ENCODE peak calls at places on chromosome 1, in five cellular contexts. One of them, this sample, is unnamed.

GRCh38 chr1:163128282-163128681 is 59.1 kb downstream of the RGS4 start:
- DNase-seq in HepG2: no peak
- DNase-seq in sigmoid colon: no peak
- DNase-seq in stomach: no peak
- DNase-seq in GM23338: no peak
- DNase-seq in this sample: no peak

GRCh38 chr1:191284175-191284574 is 806.5 kb upstream of the BRINP3 start:
- DNase-seq in sigmoid colon: no peak
- DNase-seq in stomach: no peak
- DNase-seq in HepG2: no peak
- DNase-seq in GM23338: no peak
- DNase-seq in this sample: no peak

GRCh38 chr1:232974971-232975370 is 24.6 kb downstream of the NTPCR start:
- DNase-seq in sigmoid colon: no peak
- DNase-seq in stomach: no peak
- DNase-seq in HepG2: no peak
- DNase-seq in GM23338: no peak
- DNase-seq in this sample: no peak

GRCh38 chr1:92992066-92992465 is 30.8 kb upstream of the DIPK1A start:
- DNase-seq in sigmoid colon: no peak
- DNase-seq in HepG2: no peak
- DNase-seq in stomach: no peak
- DNase-seq in GM23338: no peak
- DNase-seq in this sample: no peak

GRCh38 chr1:167509587-167509986 is 8.7 kb downstream of the CD247 start:
- DNase-seq in sigmoid colon: no peak
- DNase-seq in stomach: no peak
- DNase-seq in GM23338: no peak
- DNase-seq in HepG2: no peak
- DNase-seq in this sample: no peak

GRCh38 chr1:87150143-87150542 is 178.5 kb upstream of the LMO4 start:
- DNase-seq in stomach: no peak
- DNase-seq in GM23338: no peak
- DNase-seq in sigmoid colon: no peak
- DNase-seq in HepG2: no peak
- DNase-seq in this sample: no peak

GRCh38 chr1:230746617-230747016 is 571 bp upstream of the CAPN9 start:
- DNase-seq in stomach: no peak
- DNase-seq in GM23338: no peak
- DNase-seq in HepG2: no peak
- DNase-seq in sigmoid colon: no peak
- DNase-seq in this sample: no peak

GRCh38 chr1:238257018-238257417 is 366.3 kb upstream of the ZP4 start:
- DNase-seq in sigmoid colon: no peak
- DNase-seq in stomach: no peak
- DNase-seq in HepG2: no peak
- DNase-seq in GM23338: no peak
- DNase-seq in this sample: no peak

GRCh38 chr1:115744876-115745275 is 23.6 kb downstream of the CASQ2 start:
- DNase-seq in sigmoid colon: no peak
- DNase-seq in GM23338: no peak
- DNase-seq in stomach: no peak
- DNase-seq in HepG2: no peak
- DNase-seq in this sample: no peak

GRCh38 chr1:164320780-164321683 is 238.0 kb upstream of the PBX1 start:
- DNase-seq in HepG2: no peak
- DNase-seq in GM23338: peak; percentile 77
- DNase-seq in sigmoid colon: peak; percentile 65
- DNase-seq in stomach: peak; percentile 28
- DNase-seq in this sample: no peak

GRCh38 chr1:64471218-64471719 is 1.3 kb downstream of the CACHD1 start:
- DNase-seq in sigmoid colon: peak; percentile 66
- DNase-seq in GM23338: peak; percentile 72
- DNase-seq in stomach: peak; percentile 43
- DNase-seq in HepG2: no peak
- DNase-seq in this sample: no peak

GRCh38 chr1:64864018-64864945 is 102.1 kb downstream of the JAK1 start:
- DNase-seq in GM23338: no peak
- DNase-seq in sigmoid colon: peak; percentile 80
- DNase-seq in stomach: peak; percentile 61
- DNase-seq in HepG2: no peak
- DNase-seq in this sample: peak; percentile 0

GRCh38 chr1:52424757-52425265 is 20.4 kb downstream of the PRPF38A start:
- DNase-seq in GM23338: no peak
- DNase-seq in sigmoid colon: no peak
- DNase-seq in stomach: no peak
- DNase-seq in HepG2: no peak
- DNase-seq in this sample: no peak

GRCh38 chr1:108896160-108897150 is 19.7 kb downstream of the GPSM2 start:
- DNase-seq in GM23338: peak; percentile 62
- DNase-seq in sigmoid colon: peak; percentile 82
- DNase-seq in stomach: no peak
- DNase-seq in HepG2: no peak
- DNase-seq in this sample: no peak

GRCh38 chr1:179059185-179059483 is 22.7 kb upstream of the TOR3A start:
- DNase-seq in HepG2: no peak
- DNase-seq in stomach: no peak
- DNase-seq in sigmoid colon: no peak
- DNase-seq in GM23338: no peak
- DNase-seq in this sample: no peak

GRCh38 chr1:33925586-33925985 is 61.7 kb downstream of the HMGB4 start:
- DNase-seq in stomach: no peak
- DNase-seq in sigmoid colon: no peak
- DNase-seq in HepG2: no peak
- DNase-seq in GM23338: no peak
- DNase-seq in this sample: no peak

GRCh38 chr1:20483833-20484525 is 2.0 kb downstream of the CAMK2N1 start:
- DNase-seq in sigmoid colon: no peak
- DNase-seq in stomach: no peak
- DNase-seq in GM23338: peak; percentile 69
- DNase-seq in HepG2: no peak
- DNase-seq in this sample: no peak

GRCh38 chr1:20481158-20481617 is 4.8 kb downstream of the CAMK2N1 start:
- DNase-seq in stomach: no peak
- DNase-seq in sigmoid colon: no peak
- DNase-seq in GM23338: no peak
- DNase-seq in HepG2: peak; percentile 69
- DNase-seq in this sample: no peak

GRCh38 chr1:20484526-20485462 is 1.2 kb downstream of the CAMK2N1 start:
- DNase-seq in sigmoid colon: peak; percentile 71
- DNase-seq in HepG2: no peak
- DNase-seq in stomach: no peak
- DNase-seq in GM23338: no peak
- DNase-seq in this sample: no peak

GRCh38 chr1:20481643-20482498 is 4.1 kb downstream of the CAMK2N1 start:
- DNase-seq in stomach: no peak
- DNase-seq in HepG2: peak; percentile 68
- DNase-seq in sigmoid colon: no peak
- DNase-seq in GM23338: no peak
- DNase-seq in this sample: no peak

GRCh38 chr1:20483098-20483832 is 2.7 kb downstream of the CAMK2N1 start:
- DNase-seq in GM23338: no peak
- DNase-seq in stomach: no peak
- DNase-seq in sigmoid colon: no peak
- DNase-seq in HepG2: peak; percentile 39
- DNase-seq in this sample: no peak
- H3K27me3 ChIP-seq in GM23338: peaks cover 70% of the 10 kb centered on the region
- H3K27me3 ChIP-seq in stomach: peaks cover 35% of the 10 kb centered on the region
- H3K27me3 ChIP-seq in sigmoid colon: no peaks in the 10 kb centered on the region
- H3K27me3 ChIP-seq in HepG2: no peaks in the 10 kb centered on the region
- H3K27me3 ChIP-seq in this sample: no peaks in the 10 kb centered on the region

DNA sequence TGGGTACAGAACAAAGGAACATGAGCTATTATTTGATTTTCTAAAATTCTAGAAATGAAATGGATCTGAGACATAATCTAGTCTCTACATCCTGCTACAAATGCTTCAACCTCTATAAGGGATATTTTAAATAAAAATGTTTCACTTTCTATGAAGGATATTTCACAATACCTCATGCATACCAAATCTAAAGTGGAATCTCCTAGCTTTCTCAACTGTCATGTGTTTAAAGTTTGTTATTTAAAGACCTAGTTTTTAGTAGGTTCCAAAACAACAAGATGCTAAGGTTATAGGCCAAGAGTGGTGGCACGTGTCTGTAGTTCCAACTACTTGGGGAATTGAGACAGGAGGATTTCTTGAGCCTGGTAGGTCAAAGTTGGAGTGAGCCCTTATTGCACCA is 47.6 kb downstream of the KDM5B start:
- DNase-seq in GM23338: no peak
- DNase-seq in HepG2: no peak
- DNase-seq in sigmoid colon: no peak
- DNase-seq in stomach: no peak
- DNase-seq in this sample: no peak
- H3K4me1 ChIP-seq in GM23338: no peaks in the 10 kb centered on the region
- H3K4me1 ChIP-seq in HepG2: no peaks in the 10 kb centered on the region
- H3K4me1 ChIP-seq in sigmoid colon: peaks cover 13% of the 10 kb centered on the region
- H3K4me1 ChIP-seq in stomach: no peaks in the 10 kb centered on the region
- H3K4me1 ChIP-seq in this sample: no peaks in the 10 kb centered on the region

GRCh38 chr1:48870596-48870995 is 93.9 kb upstream of the BEND5 start:
- DNase-seq in GM23338: peak; percentile 71
- DNase-seq in sigmoid colon: no peak
- DNase-seq in HepG2: no peak
- DNase-seq in stomach: no peak
- DNase-seq in this sample: no peak

GRCh38 chr1:48859429-48859828 is 82.7 kb upstream of the BEND5 start:
- DNase-seq in stomach: no peak
- DNase-seq in HepG2: no peak
- DNase-seq in GM23338: no peak
- DNase-seq in sigmoid colon: no peak
- DNase-seq in this sample: no peak

GRCh38 chr1:48869116-48869893 is 92.6 kb upstream of the BEND5 start:
- DNase-seq in GM23338: peak; percentile 45
- DNase-seq in sigmoid colon: no peak
- DNase-seq in HepG2: peak; percentile 3
- DNase-seq in stomach: no peak
- DNase-seq in this sample: no peak

DNA sequence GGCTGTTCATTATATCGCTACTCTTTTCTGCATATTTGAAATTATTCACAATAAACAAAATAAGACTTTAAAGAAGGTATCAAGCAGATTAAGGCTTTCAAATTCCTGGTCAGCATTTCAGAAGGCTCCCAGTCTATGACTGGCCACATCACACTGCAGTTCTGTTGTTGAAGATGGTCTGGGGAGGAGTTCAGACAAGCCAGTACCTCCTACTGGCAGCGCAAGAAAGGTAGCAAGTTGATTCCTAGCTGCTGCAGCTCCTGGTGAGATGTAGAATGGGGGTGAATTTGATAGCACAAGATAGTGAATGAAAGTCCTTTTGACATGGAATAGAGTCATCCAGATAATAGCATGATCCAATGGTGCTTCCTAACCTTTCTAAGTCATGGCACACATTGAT is 88.2 kb upstream of the BEND5 start:
- DNase-seq in stomach: no peak
- DNase-seq in sigmoid colon: no peak
- DNase-seq in GM23338: peak; percentile 17
- DNase-seq in HepG2: no peak
- DNase-seq in this sample: no peak
- TF ChIP-seq POLR2AphosphoS5 in stomach: no peak
- TF ChIP-seq POLR2AphosphoS5 in sigmoid colon: no peak
- TF ChIP-seq POLR2AphosphoS5 in GM23338: no peak
- TF ChIP-seq POLR2AphosphoS5 in HepG2: no peak
- TF ChIP-seq POLR2AphosphoS5 in this sample: no peak

GRCh38 chr1:23370744-23371710 is 1.4 kb upstream of the ZNF436 start:
- DNase-seq in HepG2: no peak
- DNase-seq in stomach: no peak
- DNase-seq in sigmoid colon: no peak
- DNase-seq in GM23338: peak; percentile 87
- DNase-seq in this sample: no peak
- H3K27me3 ChIP-seq in HepG2: no peaks in the 10 kb centered on the region
- H3K27me3 ChIP-seq in stomach: no peaks in the 10 kb centered on the region
- H3K27me3 ChIP-seq in sigmoid colon: no peaks in the 10 kb centered on the region
- H3K27me3 ChIP-seq in GM23338: peaks cover 90% of the 10 kb centered on the region
- H3K27me3 ChIP-seq in this sample: no peaks in the 10 kb centered on the region

GRCh38 chr1:10829067-10829818 is 32.8 kb upstream of the CASZ1 start:
- DNase-seq in sigmoid colon: no peak
- DNase-seq in HepG2: peak; percentile 16
- DNase-seq in stomach: no peak
- DNase-seq in GM23338: no peak
- DNase-seq in this sample: no peak
- H3K4me1 ChIP-seq in sigmoid colon: no peaks in the 10 kb centered on the region
- H3K4me1 ChIP-seq in HepG2: peaks cover 17% of the 10 kb centered on the region
- H3K4me1 ChIP-seq in stomach: no peaks in the 10 kb centered on the region
- H3K4me1 ChIP-seq in GM23338: peaks cover 4% of the 10 kb centered on the region
- H3K4me1 ChIP-seq in this sample: peaks cover 22% of the 10 kb centered on the region

GRCh38 chr1:61641578-61642336 is 83.2 kb downstream of the TM2D1 start:
- DNase-seq in sigmoid colon: peak; percentile 90
- DNase-seq in stomach: peak; percentile 76
- DNase-seq in GM23338: peak; percentile 92
- DNase-seq in HepG2: peak; percentile 20
- DNase-seq in this sample: no peak

GRCh38 chr1:61639937-61640336 is 85.0 kb downstream of the TM2D1 start:
- DNase-seq in GM23338: no peak
- DNase-seq in sigmoid colon: no peak
- DNase-seq in HepG2: no peak
- DNase-seq in stomach: no peak
- DNase-seq in this sample: no peak

GRCh38 chr1:61639218-61639617 is 85.7 kb downstream of the TM2D1 start:
- DNase-seq in HepG2: no peak
- DNase-seq in GM23338: no peak
- DNase-seq in stomach: no peak
- DNase-seq in sigmoid colon: no peak
- DNase-seq in this sample: no peak

GRCh38 chr1:61641171-61641570 is 83.8 kb downstream of the TM2D1 start:
- DNase-seq in stomach: no peak
- DNase-seq in HepG2: no peak
- DNase-seq in sigmoid colon: no peak
- DNase-seq in GM23338: no peak
- DNase-seq in this sample: no peak

GRCh38 chr1:61640531-61641125 is 84.3 kb downstream of the TM2D1 start:
- DNase-seq in HepG2: no peak
- DNase-seq in GM23338: no peak
- DNase-seq in stomach: no peak
- DNase-seq in sigmoid colon: peak; percentile 75
- DNase-seq in this sample: no peak
- TF ChIP-seq POLR2AphosphoS5 in HepG2: no peak
- TF ChIP-seq POLR2AphosphoS5 in GM23338: no peak
- TF ChIP-seq POLR2AphosphoS5 in stomach: no peak
- TF ChIP-seq POLR2AphosphoS5 in sigmoid colon: peak; percentile 7
- TF ChIP-seq POLR2AphosphoS5 in this sample: no peak

GRCh38 chr1:937521-937920 is 13.8 kb downstream of the SAMD11 start:
- DNase-seq in HepG2: no peak
- DNase-seq in stomach: no peak
- DNase-seq in GM23338: no peak
- DNase-seq in sigmoid colon: no peak
- DNase-seq in this sample: no peak
- H3K27me3 ChIP-seq in HepG2: peaks cover 30% of the 10 kb centered on the region
- H3K27me3 ChIP-seq in stomach: peaks cover 59% of the 10 kb centered on the region
- H3K27me3 ChIP-seq in GM23338: peaks cover 89% of the 10 kb centered on the region
- H3K27me3 ChIP-seq in sigmoid colon: peaks cover 74% of the 10 kb centered on the region
- H3K27me3 ChIP-seq in this sample: peaks cover 6% of the 10 kb centered on the region